ENCODE peak calls at places on chromosomes 3 and 15, in eight cellular contexts. One of them, this sample, is unnamed.

GRCh38 chr3:67481126-67481525 is 173.3 kb downstream of the SUCLG2 start:
- DNase-seq in iPS DF 19.7: no peak
- DNase-seq in Right ventricle myocardium superior: no peak
- DNase-seq in heart left ventricle: no peak
- DNase-seq in cerebellar nuclear complex: no peak
- DNase-seq in hepatic stellate cell: no peak
- DNase-seq in IMR-90: no peak
- DNase-seq in head of caudate nucleus: no peak
- DNase-seq in this sample: no peak

GRCh38 chr3:98333989-98334606 is 19.6 kb upstream of the OR5K4 start:
- DNase-seq in iPS DF 19.7: no peak
- DNase-seq in Right ventricle myocardium superior: no peak
- DNase-seq in heart left ventricle: no peak
- DNase-seq in cerebellar nuclear complex: no peak
- DNase-seq in hepatic stellate cell: no peak
- DNase-seq in IMR-90: peak; percentile 7
- DNase-seq in head of caudate nucleus: no peak
- DNase-seq in this sample: no peak

GRCh38 chr3:52343946-52344600 is 28.0 kb downstream of the DNAH1 start:
- DNase-seq in iPS DF 19.7: no peak
- DNase-seq in Right ventricle myocardium superior: peak; percentile 12
- DNase-seq in heart left ventricle: no peak
- DNase-seq in cerebellar nuclear complex: no peak
- DNase-seq in hepatic stellate cell: no peak
- DNase-seq in IMR-90: no peak
- DNase-seq in head of caudate nucleus: no peak
- DNase-seq in this sample: no peak

GRCh38 chr3:180478695-180479094 is 123.3 kb upstream of the TTC14 start:
- DNase-seq in iPS DF 19.7: no peak
- DNase-seq in Right ventricle myocardium superior: no peak
- DNase-seq in heart left ventricle: no peak
- DNase-seq in cerebellar nuclear complex: no peak
- DNase-seq in hepatic stellate cell: no peak
- DNase-seq in IMR-90: no peak
- DNase-seq in head of caudate nucleus: no peak
- DNase-seq in this sample: no peak

GRCh38 chr15:70362911-70363310 is 265.2 kb upstream of the TLE3 start:
- DNase-seq in iPS DF 19.7: no peak
- DNase-seq in Right ventricle myocardium superior: peak; percentile 59
- DNase-seq in heart left ventricle: no peak
- DNase-seq in cerebellar nuclear complex: no peak
- DNase-seq in hepatic stellate cell: peak; percentile 49
- DNase-seq in IMR-90: peak; percentile 18
- DNase-seq in head of caudate nucleus: no peak
- DNase-seq in this sample: no peak

GRCh38 chr3:134838599-134838998 is 43.5 kb downstream of the EPHB1 start:
- DNase-seq in iPS DF 19.7: no peak
- DNase-seq in Right ventricle myocardium superior: no peak
- DNase-seq in heart left ventricle: no peak
- DNase-seq in cerebellar nuclear complex: no peak
- DNase-seq in hepatic stellate cell: no peak
- DNase-seq in IMR-90: no peak
- DNase-seq in head of caudate nucleus: no peak
- DNase-seq in this sample: no peak

GRCh38 chr3:44227622-44228021 is 14.1 kb upstream of the TOPAZ1 start:
- DNase-seq in iPS DF 19.7: no peak
- DNase-seq in Right ventricle myocardium superior: no peak
- DNase-seq in heart left ventricle: no peak
- DNase-seq in cerebellar nuclear complex: no peak
- DNase-seq in hepatic stellate cell: no peak
- DNase-seq in IMR-90: no peak
- DNase-seq in head of caudate nucleus: no peak
- DNase-seq in this sample: no peak

GRCh38 chr3:177256991-177257390 is 59.7 kb upstream of the TBL1XR1 start:
- DNase-seq in iPS DF 19.7: no peak
- DNase-seq in Right ventricle myocardium superior: no peak
- DNase-seq in heart left ventricle: no peak
- DNase-seq in cerebellar nuclear complex: no peak
- DNase-seq in hepatic stellate cell: no peak
- DNase-seq in IMR-90: no peak
- DNase-seq in head of caudate nucleus: no peak
- DNase-seq in this sample: no peak

GRCh38 chr3:129348734-129349133 is 70.1 kb downstream of the HMCES start:
- DNase-seq in iPS DF 19.7: no peak
- DNase-seq in Right ventricle myocardium superior: no peak
- DNase-seq in heart left ventricle: no peak
- DNase-seq in cerebellar nuclear complex: no peak
- DNase-seq in hepatic stellate cell: no peak
- DNase-seq in IMR-90: no peak
- DNase-seq in head of caudate nucleus: no peak
- DNase-seq in this sample: no peak

This sample was measured in midbrain.